ENCODE peak calls at places on chromosomes 3 and 15, in six cellular contexts. One of them, this sample, is unnamed.

GRCh38 chr15:26224266-26224665 is 361.1 kb upstream of the ATP10A start:
- DNase-seq in body of pancreas: no peak
- DNase-seq in sigmoid colon: no peak
- DNase-seq in suprapubic skin: no peak
- DNase-seq in NB4: no peak
- DNase-seq in adrenal gland: no peak
- DNase-seq in this sample: no peak

GRCh38 chr15:79872358-79873017 is 24.3 kb downstream of the MTHFS start:
- DNase-seq in body of pancreas: no peak
- DNase-seq in sigmoid colon: no peak
- DNase-seq in adrenal gland: no peak
- DNase-seq in NB4: peak
- DNase-seq in suprapubic skin: no peak
- DNase-seq in this sample: no peak

GRCh38 chr3:30511524-30512278 is 94.7 kb upstream of the TGFBR2 start:
- DNase-seq in suprapubic skin: no peak
- DNase-seq in sigmoid colon: no peak
- DNase-seq in body of pancreas: no peak
- DNase-seq in adrenal gland: peak
- DNase-seq in NB4: peak
- DNase-seq in this sample: no peak

GRCh38 chr15:78524230-78524629 is 16.0 kb upstream of the PSMA4 start:
- DNase-seq in adrenal gland: no peak
- DNase-seq in sigmoid colon: no peak
- DNase-seq in suprapubic skin: no peak
- DNase-seq in NB4: no peak
- DNase-seq in body of pancreas: no peak
- DNase-seq in this sample: no peak

GRCh38 chr15:30038667-30039523 is 43.9 kb upstream of the GOLGA8J start:
- DNase-seq in NB4: no peak
- DNase-seq in sigmoid colon: no peak
- DNase-seq in body of pancreas: peak
- DNase-seq in suprapubic skin: no peak
- DNase-seq in adrenal gland: peak
- DNase-seq in this sample: no peak

GRCh38 chr15:74340139-74340538 is 27.3 kb downstream of the CYP11A1 start:
- DNase-seq in suprapubic skin: peak
- DNase-seq in body of pancreas: no peak
- DNase-seq in NB4: peak
- DNase-seq in adrenal gland: peak
- DNase-seq in sigmoid colon: peak
- DNase-seq in this sample: no peak

GRCh38 chr3:10534066-10534465 is 28.7 kb upstream of the ATP2B2 start:
- DNase-seq in adrenal gland: no peak
- DNase-seq in body of pancreas: no peak
- DNase-seq in sigmoid colon: no peak
- DNase-seq in NB4: no peak
- DNase-seq in suprapubic skin: peak
- DNase-seq in this sample: no peak

GRCh38 chr3:63912768-63913588 is 795 bp upstream of the SCAANT1 start:
- DNase-seq in sigmoid colon: peak
- DNase-seq in suprapubic skin: peak
- DNase-seq in adrenal gland: peak
- DNase-seq in body of pancreas: peak
- DNase-seq in NB4: no peak
- DNase-seq in this sample: peak

GRCh38 chr3:13492048-13492447 is 11.9 kb downstream of the HDAC11 start:
- DNase-seq in NB4: no peak
- DNase-seq in body of pancreas: no peak
- DNase-seq in adrenal gland: no peak
- DNase-seq in suprapubic skin: no peak
- DNase-seq in sigmoid colon: peak
- DNase-seq in this sample: no peak

GRCh38 chr3:188722963-188723362 is 448.8 kb upstream of the TPRG1 start:
- DNase-seq in suprapubic skin: no peak
- DNase-seq in body of pancreas: no peak
- DNase-seq in sigmoid colon: no peak
- DNase-seq in NB4: no peak
- DNase-seq in adrenal gland: no peak
- DNase-seq in this sample: no peak

GRCh38 chr3:177703788-177704187 is 506.5 kb upstream of the TBL1XR1 start:
- DNase-seq in sigmoid colon: no peak
- DNase-seq in suprapubic skin: no peak
- DNase-seq in NB4: no peak
- DNase-seq in adrenal gland: no peak
- DNase-seq in body of pancreas: no peak
- DNase-seq in this sample: no peak

GRCh38 chr15:76386178-76386577 is 49.6 kb downstream of the ISL2 start:
- DNase-seq in sigmoid colon: no peak
- DNase-seq in NB4: no peak
- DNase-seq in suprapubic skin: no peak
- DNase-seq in adrenal gland: no peak
- DNase-seq in body of pancreas: no peak
- DNase-seq in this sample: no peak

GRCh38 chr15:68183886-68184285 is 21.2 kb downstream of the CALML4 start:
- DNase-seq in sigmoid colon: no peak
- DNase-seq in NB4: no peak
- DNase-seq in adrenal gland: no peak
- DNase-seq in suprapubic skin: no peak
- DNase-seq in body of pancreas: no peak
- DNase-seq in this sample: no peak

GRCh38 chr15:90644526-90644925 is 72.6 kb upstream of the BLM start:
- DNase-seq in adrenal gland: no peak
- DNase-seq in body of pancreas: no peak
- DNase-seq in suprapubic skin: no peak
- DNase-seq in sigmoid colon: no peak
- DNase-seq in NB4: no peak
- DNase-seq in this sample: no peak

GRCh38 chr3:124200336-124200901 is 208.5 kb upstream of the ROPN1 start:
- DNase-seq in NB4: no peak
- DNase-seq in body of pancreas: no peak
- DNase-seq in suprapubic skin: no peak
- DNase-seq in sigmoid colon: no peak
- DNase-seq in adrenal gland: no peak
- DNase-seq in this sample: no peak

GRCh38 chr3:190677001-190677400 is 163.1 kb downstream of the IL1RAP start:
- DNase-seq in NB4: no peak
- DNase-seq in suprapubic skin: no peak
- DNase-seq in body of pancreas: no peak
- DNase-seq in sigmoid colon: no peak
- DNase-seq in adrenal gland: no peak
- DNase-seq in this sample: no peak

DNA sequence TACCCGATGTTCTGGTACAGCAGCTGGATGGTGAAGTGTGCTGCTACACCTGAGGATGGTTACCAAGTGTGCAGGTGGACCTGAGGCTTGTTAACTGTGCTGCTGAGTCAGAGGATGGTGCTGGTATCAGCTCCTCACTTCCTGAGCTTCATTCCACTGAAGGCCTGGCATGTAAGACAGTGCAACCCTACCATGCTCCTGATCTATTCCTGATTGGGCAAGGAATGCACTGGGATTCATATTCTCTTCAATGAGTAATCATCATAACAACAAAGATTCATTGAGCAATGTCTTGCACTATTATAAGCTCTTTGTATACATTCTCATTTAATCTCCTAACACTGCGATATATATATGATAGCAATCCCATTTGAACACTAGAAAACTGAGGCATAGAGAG is 62.9 kb upstream of the THSD4 start:
- DNase-seq in body of pancreas: no peak
- DNase-seq in suprapubic skin: no peak
- DNase-seq in adrenal gland: no peak
- DNase-seq in NB4: no peak
- DNase-seq in sigmoid colon: no peak
- DNase-seq in this sample: no peak
- TF ChIP-seq POLR2A in body of pancreas: no peak
- TF ChIP-seq POLR2A in suprapubic skin: no peak
- TF ChIP-seq POLR2A in adrenal gland: no peak
- TF ChIP-seq POLR2A in NB4: no peak
- TF ChIP-seq POLR2A in sigmoid colon: no peak
- TF ChIP-seq POLR2A in this sample: no peak

DNA sequence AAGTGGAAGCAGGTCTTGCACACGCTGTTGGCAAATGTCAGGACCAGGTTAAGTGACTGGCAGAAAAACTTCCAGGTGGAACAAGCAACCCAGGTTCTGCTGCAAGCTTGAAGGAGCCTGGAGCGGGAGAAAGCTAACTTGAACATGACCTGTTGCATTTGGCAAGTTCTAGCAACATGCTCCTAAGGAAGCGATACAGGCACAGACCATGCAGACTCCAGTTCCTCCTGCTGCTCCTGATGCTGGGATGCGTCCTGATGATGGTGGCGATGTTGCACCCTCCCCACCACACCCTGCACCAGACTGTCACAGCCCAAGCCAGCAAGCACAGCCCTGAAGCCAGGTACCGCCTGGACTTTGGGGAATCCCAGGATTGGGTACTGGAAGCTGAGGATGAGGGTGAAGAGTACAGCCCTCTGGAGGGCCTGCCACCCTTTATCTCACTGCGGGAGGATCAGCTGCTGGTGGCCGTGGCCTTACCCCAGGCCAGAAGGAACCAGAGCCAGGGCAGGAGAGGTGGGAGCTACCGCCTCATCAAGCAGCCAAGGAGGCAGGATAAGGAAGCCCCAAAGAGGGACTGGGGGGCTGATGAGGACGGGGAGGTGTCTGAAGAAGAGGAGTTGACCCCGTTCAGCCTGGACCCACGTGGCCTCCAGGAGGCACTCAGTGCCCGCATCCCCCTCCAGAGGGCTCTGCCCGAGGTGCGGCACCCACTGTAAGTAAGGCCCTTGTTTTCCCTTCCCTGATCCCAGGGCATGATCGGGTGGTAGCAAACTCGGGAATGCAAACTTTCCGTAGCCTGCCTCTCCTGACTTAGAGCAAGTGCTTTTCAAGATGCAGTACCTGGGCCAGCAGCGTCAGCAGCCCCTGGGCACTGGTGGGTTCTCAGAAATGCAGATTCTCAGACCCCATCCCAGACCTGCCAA is 759 bp downstream of the GALNT15 start:
- DNase-seq in adrenal gland: no peak
- DNase-seq in NB4: no peak
- DNase-seq in sigmoid colon: no peak
- DNase-seq in suprapubic skin: no peak
- DNase-seq in body of pancreas: no peak
- DNase-seq in this sample: no peak
- TF ChIP-seq POLR2A in adrenal gland: no peak
- TF ChIP-seq POLR2A in NB4: no peak
- TF ChIP-seq POLR2A in sigmoid colon: no peak
- TF ChIP-seq POLR2A in suprapubic skin: no peak
- TF ChIP-seq POLR2A in body of pancreas: no peak
- TF ChIP-seq POLR2A in this sample: no peak

DNA sequence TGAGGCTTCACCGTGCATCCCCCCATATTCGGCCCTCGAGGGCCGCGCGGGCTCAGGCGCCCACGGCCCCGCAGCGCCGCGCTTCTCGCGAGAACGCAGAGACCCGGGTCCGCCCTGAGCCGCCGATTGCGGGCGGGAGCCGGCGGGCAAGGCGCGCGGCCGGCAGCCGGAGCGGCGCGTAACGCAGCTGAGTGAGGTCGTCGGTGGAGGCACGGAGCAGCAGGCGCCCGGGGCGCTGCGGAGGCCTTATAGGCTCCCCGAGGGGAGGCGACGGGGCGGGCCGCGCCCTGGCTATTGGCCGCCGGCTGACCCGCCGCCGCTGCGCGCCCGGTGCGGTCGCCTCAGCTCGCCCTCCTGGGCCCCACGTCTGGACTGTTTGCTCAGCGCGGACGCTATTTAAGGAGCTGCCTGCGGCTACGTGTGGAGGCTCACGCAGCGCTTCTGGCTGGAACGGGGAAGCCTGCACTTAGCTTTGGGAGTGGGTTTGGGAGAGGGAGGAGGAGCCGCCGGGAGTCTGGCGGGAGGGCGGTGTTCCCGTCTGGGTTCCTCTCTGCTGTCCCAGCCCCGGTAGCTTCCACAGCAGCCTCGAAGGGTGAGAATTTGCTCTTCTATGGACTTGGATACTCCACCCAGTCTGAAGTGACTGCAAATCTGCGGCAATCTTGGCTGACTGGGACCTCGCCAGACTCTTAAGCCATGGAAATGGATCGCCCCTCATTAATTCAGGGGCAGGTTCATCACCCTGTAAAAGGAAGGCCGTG is at the start of gene PLOD2:
- DNase-seq in sigmoid colon: peak
- DNase-seq in body of pancreas: peak
- DNase-seq in suprapubic skin: peak
- DNase-seq in adrenal gland: peak
- DNase-seq in NB4: no peak
- DNase-seq in this sample: peak
- TF ChIP-seq POLR2A in sigmoid colon: peak
- TF ChIP-seq POLR2A in body of pancreas: peak
- TF ChIP-seq POLR2A in suprapubic skin: peak
- TF ChIP-seq POLR2A in adrenal gland: peak
- TF ChIP-seq POLR2A in NB4: no peak
- TF ChIP-seq POLR2A in this sample: no peak

GRCh38 chr3:136858381-136858780 is 3.6 kb upstream of the NCK1 start:
- DNase-seq in body of pancreas: no peak
- DNase-seq in suprapubic skin: no peak
- DNase-seq in sigmoid colon: no peak
- DNase-seq in adrenal gland: no peak
- DNase-seq in NB4: peak
- DNase-seq in this sample: no peak

GRCh38 chr3:136860541-136860940 is 1.5 kb upstream of the NCK1 start:
- DNase-seq in body of pancreas: no peak
- DNase-seq in NB4: peak
- DNase-seq in sigmoid colon: no peak
- DNase-seq in suprapubic skin: no peak
- DNase-seq in adrenal gland: no peak
- DNase-seq in this sample: no peak

GRCh38 chr3:136862611-136862951 is 573 bp downstream of the NCK1 start:
- DNase-seq in adrenal gland: peak
- DNase-seq in sigmoid colon: peak
- DNase-seq in suprapubic skin: peak
- DNase-seq in NB4: peak
- DNase-seq in body of pancreas: peak
- DNase-seq in this sample: peak

GRCh38 chr3:136862953-136863352 is 945 bp downstream of the NCK1 start:
- DNase-seq in suprapubic skin: no peak
- DNase-seq in sigmoid colon: no peak
- DNase-seq in body of pancreas: no peak
- DNase-seq in NB4: no peak
- DNase-seq in adrenal gland: no peak
- DNase-seq in this sample: no peak

DNA sequence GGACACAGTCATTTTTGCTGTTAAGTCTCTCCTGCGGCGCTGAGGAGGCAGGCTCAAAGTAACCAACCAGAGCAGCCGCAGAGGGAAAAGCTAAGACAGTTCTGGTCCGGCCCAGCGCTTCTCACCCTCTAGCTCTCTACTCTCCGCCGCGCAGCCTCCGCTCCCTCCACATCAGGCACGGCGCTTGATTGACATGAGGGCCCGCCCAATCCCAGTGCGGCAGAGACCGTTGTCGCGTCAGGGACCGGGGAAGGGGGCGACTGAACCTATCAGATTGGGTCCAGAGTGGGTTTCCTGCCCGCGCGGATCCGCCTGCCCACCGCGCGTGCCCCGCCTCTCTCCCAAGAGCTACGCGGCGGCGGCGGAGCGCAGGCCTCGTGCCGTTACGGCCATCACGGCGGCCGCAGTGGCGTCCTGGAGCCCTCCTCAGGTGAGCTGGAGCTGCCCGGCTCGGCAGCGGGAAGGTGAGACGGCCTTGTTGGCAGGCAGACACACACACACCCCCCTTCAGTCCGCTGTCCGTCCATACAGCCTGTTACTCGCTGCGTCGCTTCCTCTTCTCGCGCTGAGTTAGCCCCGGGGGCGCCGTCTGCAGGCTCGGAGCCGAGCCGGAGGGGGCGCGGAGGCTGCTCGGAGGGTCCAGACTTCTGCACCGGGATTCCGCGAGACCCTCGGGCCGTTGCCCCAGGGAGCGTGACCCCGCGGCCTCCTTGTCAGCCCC is at the start of gene NCK1:
- DNase-seq in sigmoid colon: peak
- DNase-seq in body of pancreas: peak
- DNase-seq in suprapubic skin: peak
- DNase-seq in NB4: peak
- DNase-seq in adrenal gland: peak
- DNase-seq in this sample: peak
- TF ChIP-seq POLR2A in sigmoid colon: peak
- TF ChIP-seq POLR2A in body of pancreas: peak
- TF ChIP-seq POLR2A in suprapubic skin: peak
- TF ChIP-seq POLR2A in NB4: peak
- TF ChIP-seq POLR2A in adrenal gland: peak
- TF ChIP-seq POLR2A in this sample: peak

This sample was measured in erythroblast.